ENCODE peak calls at places on chromosomes 1 and 21, in four cellular contexts. K is Panc1, E is psoas muscle, V is mucosa of descending colon. Y is an unnamed sample.

GRCh38 chr1:160087118-160087662 is 5.9 kb downstream of the KCNJ9 start:
- DNase-seq in E (no peak), K (no peak), V (no peak), Y (no peak)

GRCh38 chr1:12345350-12346217 is 115.8 kb downstream of the VPS13D start:
- DNase-seq in E (no peak), V (peak; percentile 30), K (no peak), Y (no peak)

GRCh38 chr1:39214998-39215873 is 10.7 kb downstream of the MACF1 start:
- DNase-seq in K (no peak), E (no peak), V (peak; percentile 38), Y (peak; percentile 38)

GRCh38 chr1:231665046-231665445 is 38.5 kb downstream of the DISC1 start:
- DNase-seq in V (no peak), E (no peak), K (no peak), Y (no peak)

GRCh38 chr21:38306407-38306806 is 49.6 kb downstream of the KCNJ15 start:
- DNase-seq in K (no peak), V (no peak), E (no peak), Y (no peak)

GRCh38 chr21:37006521-37007291 is at the start of gene RIPPLY3:
- DNase-seq in E (no peak), V (no peak), K (no peak), Y (no peak)

GRCh38 chr1:65445837-65446236 is 25.4 kb downstream of the LEPR start:
- DNase-seq in V (no peak), K (no peak), E (no peak), Y (no peak)

GRCh38 chr1:37083551-37084119 is 49.3 kb upstream of the GRIK3 start:
- DNase-seq in E (no peak), K (no peak), V (no peak), Y (no peak)

GRCh38 chr1:30336550-30337426 is 386.6 kb downstream of the MATN1 start:
- DNase-seq in K (no peak), V (no peak), E (peak; percentile 67), Y (no peak)

GRCh38 chr1:198726455-198726854 is 87.6 kb downstream of the PTPRC start:
- DNase-seq in V (no peak), E (no peak), K (no peak), Y (no peak)

GRCh38 chr21:41195311-41195710 is 27.4 kb downstream of the BACE2 start:
- DNase-seq in K (no peak), E (no peak), V (no peak), Y (no peak)

GRCh38 chr1:178451529-178451928 is 45.2 kb downstream of the CLEC20A start:
- DNase-seq in V (no peak), E (no peak), K (no peak), Y (no peak)

GRCh38 chr1:113860891-113861290 is 10.6 kb downstream of the PTPN22 start:
- DNase-seq in K (no peak), E (no peak), V (no peak), Y (no peak)

GRCh38 chr1:66370462-66370907 is 163.5 kb upstream of the SGIP1 start:
- DNase-seq in V (no peak), E (no peak), K (no peak), Y (no peak)

GRCh38 chr1:187294421-187295201 is 465.9 kb downstream of the PLA2G4A start:
- DNase-seq in V (no peak), E (no peak), K (no peak), Y (no peak)

GRCh38 chr1:222829868-222830267 is 15.0 kb downstream of the DISP1 start:
- DNase-seq in K (no peak), E (no peak), V (no peak), Y (no peak)

GRCh38 chr1:244369256-244370057 is 82.3 kb downstream of the ADSS2 start:
- DNase-seq in K (no peak), V (peak; percentile 56), E (no peak), Y (no peak)

GRCh38 chr1:1628656-1629429 is 3.1 kb upstream of the MMP23B start:
- DNase-seq in V (no peak), K (no peak), E (peak; percentile 45), Y (no peak)

GRCh38 chr1:25530348-25531081 is 12.9 kb upstream of the LDLRAP1 start:
- DNase-seq in E (no peak), V (no peak), K (no peak), Y (no peak)

GRCh38 chr1:109929170-109929569 is 18.5 kb downstream of the CSF1 start:
- DNase-seq in K (no peak), V (no peak), E (no peak), Y (no peak)

GRCh38 chr1:109927908-109928307 is 17.3 kb downstream of the CSF1 start:
- DNase-seq in E (peak; percentile 86), V (peak; percentile 72), K (no peak), Y (peak; percentile 79)

GRCh38 chr1:109928591-109929111 is 18.0 kb downstream of the CSF1 start:
- DNase-seq in V (no peak), K (no peak), E (peak; percentile 81), Y (peak; percentile 77)

GRCh38 chr1:109926662-109927300 is 16.1 kb downstream of the CSF1 start:
- DNase-seq in V (no peak), E (no peak), K (no peak), Y (no peak)

GRCh38 chr1:109927356-109927755 is 16.7 kb downstream of the CSF1 start:
- DNase-seq in V (no peak), K (no peak), E (no peak), Y (no peak)
- H3K4me1 ChIP-seq in V (peaks cover 10% of the 10 kb centered on the region), K (peaks cover 95% of the 10 kb centered on the region), E (peaks cover 27% of the 10 kb centered on the region), Y (peaks cover 53% of the 10 kb centered on the region)

DNA sequence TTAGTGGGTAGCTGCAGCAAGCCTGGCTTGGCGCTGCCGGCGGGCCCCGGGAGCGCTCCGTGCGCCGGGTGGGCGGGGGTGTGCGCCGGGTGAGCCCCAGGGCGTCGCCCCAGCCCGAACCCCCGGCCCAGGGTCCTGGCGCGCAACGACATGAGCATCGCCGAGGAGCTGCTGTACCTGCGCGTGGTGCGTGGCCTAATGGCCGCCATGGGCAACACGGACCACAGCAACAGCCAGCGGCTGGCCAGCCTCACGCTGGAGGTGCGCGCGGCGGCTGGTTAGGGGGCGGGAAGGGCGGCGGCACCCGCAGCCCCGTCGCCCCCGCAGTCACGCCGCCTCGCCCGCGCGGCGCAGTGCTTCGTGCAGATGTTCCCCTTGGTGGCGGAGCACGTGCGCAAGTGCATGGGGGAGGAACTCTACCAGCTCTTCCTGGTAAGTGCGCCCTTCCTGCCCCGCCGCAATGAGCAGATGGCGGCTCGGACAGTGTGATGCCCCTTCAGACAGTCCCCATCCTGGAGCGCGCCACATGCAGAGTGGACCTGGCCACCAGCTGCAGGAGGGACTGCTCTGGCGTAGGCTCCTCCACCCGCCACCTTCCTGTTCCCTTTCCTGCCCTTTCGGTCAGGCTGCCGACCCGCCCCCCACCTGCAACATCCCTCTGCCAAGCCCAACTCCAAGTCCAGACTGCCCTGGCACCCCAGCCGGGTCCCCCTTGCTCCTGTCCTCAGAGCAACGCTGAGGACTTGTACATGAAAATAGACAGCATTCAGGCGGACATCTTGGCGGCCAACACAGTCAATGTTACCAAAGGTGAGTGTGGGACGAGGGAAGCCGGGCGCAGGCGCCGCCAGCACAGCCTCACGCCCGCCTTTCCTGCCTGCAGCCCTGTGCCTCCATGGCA is 6.3 kb downstream of the RNU5D-1 start:
- DNase-seq in K (no peak), V (no peak), E (no peak), Y (no peak)
- H3K4me1 ChIP-seq in K (peaks cover 7% of the 10 kb centered on the region), V (no peaks in the 10 kb centered on the region), E (no peaks in the 10 kb centered on the region), Y (peaks cover under 1% of the 10 kb centered on the region)

GRCh38 chr1:19009126-19009881 is 52.8 kb upstream of the IFFO2 start:
- DNase-seq in K (peak; percentile 20), E (no peak), V (no peak), Y (no peak)

GRCh38 chr1:19010503-19010902 is 54.0 kb upstream of the IFFO2 start:
- DNase-seq in E (no peak), V (no peak), K (peak; percentile 7), Y (no peak)

GRCh38 chr1:19009882-19010321 is 53.4 kb upstream of the IFFO2 start:
- DNase-seq in K (peak; percentile 80), V (no peak), E (no peak), Y (no peak)

GRCh38 chr1:19011832-19012231 is 55.4 kb upstream of the IFFO2 start:
- DNase-seq in E (no peak), V (no peak), K (peak; percentile 10), Y (no peak)

GRCh38 chr1:19010995-19011696 is 54.7 kb upstream of the IFFO2 start:
- DNase-seq in V (peak; percentile 80), K (peak; percentile 96), E (no peak), Y (peak; percentile 35)
- H3K4me1 ChIP-seq in V (peaks cover 44% of the 10 kb centered on the region), K (peaks cover 58% of the 10 kb centered on the region), E (no peaks in the 10 kb centered on the region), Y (no peaks in the 10 kb centered on the region)

DNA sequence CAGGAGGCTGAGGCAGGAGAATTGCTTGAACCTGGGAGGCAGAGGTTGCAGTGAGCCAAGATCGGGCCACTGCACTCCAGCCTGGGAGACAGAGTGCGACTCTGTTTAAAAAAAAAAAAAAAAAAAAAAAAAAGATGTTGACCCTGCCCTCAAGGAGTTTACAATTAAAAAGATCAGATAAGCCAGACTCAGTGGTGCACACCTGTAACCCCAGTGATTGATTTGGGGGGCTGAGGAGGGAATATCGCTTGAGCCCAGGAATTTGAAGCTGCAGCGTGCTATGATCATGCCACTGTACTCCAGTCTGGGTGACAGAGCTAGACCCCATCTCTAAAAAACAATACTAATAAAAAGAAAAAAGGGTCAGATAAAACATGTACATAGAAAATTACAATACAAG is 1.6 kb upstream of the SESN2 start:
- DNase-seq in K (no peak), V (no peak), E (no peak), Y (no peak)
- H3K4me1 ChIP-seq in K (peaks cover 20% of the 10 kb centered on the region), V (peaks cover 21% of the 10 kb centered on the region), E (peaks cover 18% of the 10 kb centered on the region), Y (peaks cover 14% of the 10 kb centered on the region)

GRCh38 chr21:34867785-34868184 is 181.3 kb downstream of the RUNX1 start:
- DNase-seq in E (no peak), K (no peak), V (no peak), Y (no peak)

GRCh38 chr21:34870246-34870645 is 178.9 kb downstream of the RUNX1 start:
- DNase-seq in V (no peak), K (no peak), E (no peak), Y (no peak)

GRCh38 chr21:34865922-34866271 is 183.2 kb downstream of the RUNX1 start:
- DNase-seq in E (no peak), V (no peak), K (no peak), Y (no peak)

GRCh38 chr21:34871026-34871908 is 177.8 kb downstream of the RUNX1 start:
- DNase-seq in V (no peak), K (no peak), E (no peak), Y (no peak)

DNA sequence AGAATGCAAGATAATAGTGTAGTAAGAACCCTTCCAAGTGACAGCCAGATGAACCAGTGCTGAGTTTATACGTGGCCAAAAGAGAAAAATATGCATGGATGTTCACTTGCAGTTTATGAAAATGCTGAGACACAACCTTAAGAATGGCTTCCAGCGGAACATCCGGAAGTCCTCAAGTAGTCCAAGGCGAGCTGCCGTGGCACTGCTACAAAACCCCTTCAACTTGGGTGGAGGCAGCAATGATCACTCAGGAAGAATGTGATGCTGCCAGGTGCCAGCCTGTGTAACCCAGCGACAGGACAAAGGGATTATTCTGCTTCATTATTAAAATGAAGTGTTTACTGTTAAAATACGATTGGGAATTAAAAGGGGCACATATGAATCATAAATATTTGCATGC is 179.6 kb downstream of the RUNX1 start:
- DNase-seq in E (no peak), K (no peak), V (no peak), Y (no peak)
- H3K4me1 ChIP-seq in E (peaks cover 17% of the 10 kb centered on the region), K (no peaks in the 10 kb centered on the region), V (peaks cover 10% of the 10 kb centered on the region), Y (peaks cover 2% of the 10 kb centered on the region)

GRCh38 chr1:45116820-45117219 is 89.6 kb downstream of the ZSWIM5 start:
- DNase-seq in K (no peak), E (no peak), V (no peak), Y (no peak)
- H3K4me1 ChIP-seq in K (no peaks in the 10 kb centered on the region), E (no peaks in the 10 kb centered on the region), V (no peaks in the 10 kb centered on the region), Y (no peaks in the 10 kb centered on the region)

GRCh38 chr1:219090618-219091017 is 83.1 kb upstream of the LYPLAL1 start:
- DNase-seq in K (no peak), E (no peak), V (no peak), Y (no peak)
- H3K4me1 ChIP-seq in K (no peaks in the 10 kb centered on the region), E (peaks cover 22% of the 10 kb centered on the region), V (no peaks in the 10 kb centered on the region), Y (no peaks in the 10 kb centered on the region)